ENCODE peak calls at places on chromosomes 5 and 9, in four cellular contexts. G is left cardiac atrium, W is T-helper 22 cell, P is NCI-H460. V is an unnamed sample.

GRCh38 chr9:76697554-76697953 is 66.7 kb upstream of the PCA3 start:
- DNase-seq in P (no peak), G (no peak), W (no peak), V (no peak)

GRCh38 chr5:176400382-176401156 is 12.0 kb downstream of the HIGD2A start:
- DNase-seq in P (no peak), G (no peak), W (no peak), V (no peak)

GRCh38 chr5:151617841-151618710 is 26.9 kb upstream of the FAT2 start:
- DNase-seq in W (no peak), G (no peak), P (no peak), V (no peak)

GRCh38 chr9:26210338-26210851 is 532.2 kb upstream of the TUSC1 start:
- DNase-seq in G (no peak), W (no peak), P (no peak), V (no peak)

GRCh38 chr5:112776301-112776856 is 38.7 kb downstream of the APC start:
- DNase-seq in P (no peak), W (no peak), G (no peak), V (no peak)

GRCh38 chr5:150487199-150488061 is 20.5 kb upstream of the NDST1 start:
- DNase-seq in G (no peak), W (no peak), P (no peak), V (no peak)

GRCh38 chr5:16902846-16903245 is 33.2 kb downstream of the MYO10 start:
- DNase-seq in W (no peak), P (no peak), G (no peak), V (no peak)

GRCh38 chr9:36877239-36877638 is 156.8 kb downstream of the PAX5 start:
- DNase-seq in W (no peak), P (no peak), G (no peak), V (no peak)

GRCh38 chr9:78213696-78214095 is 22.2 kb upstream of the CEP78 start:
- DNase-seq in P (no peak), G (no peak), W (no peak), V (peak)

GRCh38 chr5:172958268-172959046 is 767 bp upstream of the RPL26L1 start:
- DNase-seq in W (peak), G (peak), P (peak), V (peak)

GRCh38 chr5:71932131-71932635 is 175.1 kb upstream of the MAP1B start:
- DNase-seq in W (no peak), P (no peak), G (no peak), V (no peak)

GRCh38 chr9:88400021-88400420 is 11.8 kb downstream of the SPIN1 start:
- DNase-seq in P (no peak), G (no peak), W (no peak), V (no peak)

GRCh38 chr5:137900925-137901817 is 11.9 kb downstream of the PKD2L2 start:
- DNase-seq in W (no peak), G (no peak), P (no peak), V (no peak)

GRCh38 chr5:178385472-178385853 is 152.9 kb upstream of the PHYKPL start:
- DNase-seq in W (no peak), G (peak), P (no peak), V (no peak)

GRCh38 chr5:122263352-122264030 is 48.5 kb upstream of the SNCAIP start:
- DNase-seq in W (no peak), G (no peak), P (no peak), V (no peak)

GRCh38 chr9:70962761-70963445 is 158.5 kb downstream of the TRPM3 start:
- DNase-seq in W (no peak), P (no peak), G (no peak), V (no peak)

GRCh38 chr5:1186351-1187233 is 14.8 kb upstream of the SLC6A19 start:
- DNase-seq in W (no peak), G (peak), P (no peak), V (no peak)

GRCh38 chr5:149198148-149198547 is 56.9 kb downstream of the ABLIM3 start:
- DNase-seq in G (no peak), P (no peak), W (no peak), V (no peak)

GRCh38 chr5:50874277-50874984 is 208.0 kb downstream of the PARP8 start:
- DNase-seq in G (peak), P (no peak), W (no peak), V (no peak)

GRCh38 chr9:131651599-131651998 is 88.3 kb downstream of the RAPGEF1 start:
- DNase-seq in W (no peak), P (peak), G (no peak), V (no peak)

GRCh38 chr5:66367814-66368541 is 223.9 kb downstream of the SREK1 start:
- DNase-seq in G (peak), W (no peak), P (no peak), V (no peak)

GRCh38 chr5:145324767-145325479 is 510.2 kb downstream of the PRELID2 start:
- DNase-seq in P (no peak), G (no peak), W (no peak), V (no peak)

GRCh38 chr5:19891658-19892057 is 96.3 kb downstream of the CDH18 start:
- DNase-seq in W (no peak), P (no peak), G (no peak), V (no peak)

GRCh38 chr5:149871471-149871870 is 73.1 kb downstream of the PDE6A start:
- DNase-seq in G (no peak), P (no peak), W (no peak), V (no peak)

GRCh38 chr5:154276932-154277331 is 86.4 kb downstream of the GALNT10 start:
- DNase-seq in P (no peak), W (no peak), G (peak), V (no peak)

GRCh38 chr9:88663766-88664419 is 128.9 kb downstream of the NXNL2 start:
- DNase-seq in G (no peak), W (no peak), P (no peak), V (no peak)

GRCh38 chr5:2710910-2711309 is 40.6 kb downstream of the IRX2 start:
- DNase-seq in G (no peak), W (no peak), P (no peak), V (no peak)

GRCh38 chr5:73482383-73483193 is 15.7 kb upstream of the BTF3 start:
- DNase-seq in G (no peak), W (no peak), P (no peak), V (no peak)

GRCh38 chr9:78835928-78836450 is 539.1 kb downstream of the PSAT1 start:
- DNase-seq in W (no peak), P (no peak), G (no peak), V (no peak)

GRCh38 chr9:77744877-77745435 is 96.8 kb upstream of the GNA14 start:
- DNase-seq in G (no peak), W (no peak), P (no peak), V (no peak)

GRCh38 chr5:35415305-35415704 is 185.0 kb upstream of the PRLR start:
- DNase-seq in W (no peak), P (no peak), G (no peak), V (no peak)

GRCh38 chr9:4936277-4936676 is 48.8 kb upstream of the JAK2 start:
- DNase-seq in W (no peak), P (no peak), G (no peak), V (no peak)

GRCh38 chr5:133460172-133460758 is 152.1 kb downstream of the FSTL4 start:
- DNase-seq in P (no peak), W (no peak), G (no peak), V (peak)

GRCh38 chr5:1751026-1751863 is 48.4 kb downstream of the MRPL36 start:
- DNase-seq in W (no peak), G (no peak), P (no peak), V (no peak)

GRCh38 chr9:77954619-77955018 is 77.0 kb downstream of the GNAQ start:
- DNase-seq in P (no peak), G (no peak), W (no peak), V (no peak)